ENCODE peak calls at places on chromosome 21, in six cellular contexts. I is AG04450, E is mammary epithelial cell, X is heart right ventricle, F is transverse colon, R is left ventricle myocardium inferior. Y is an unnamed sample.

GRCh38 chr21:37220433-37220980 is 46.6 kb downstream of the VPS26C start:
- DNase-seq in I (no peak), E (peak; percentile 11), X (no peak), F (peak; percentile 23), R (no peak), Y (no peak)

GRCh38 chr21:38953516-38953915 is 147.8 kb downstream of the ETS2 start:
- DNase-seq in I (no peak), E (no peak), X (no peak), F (no peak), R (no peak), Y (no peak)

GRCh38 chr21:21159253-21159899 is 161.2 kb downstream of the NCAM2 start:
- DNase-seq in I (no peak), E (no peak), X (no peak), F (no peak), R (no peak), Y (peak; percentile 32)

GRCh38 chr21:41610042-41610839 is 102.3 kb upstream of the TMPRSS2 start:
- DNase-seq in I (no peak), E (peak; percentile 32), X (peak; percentile 40), F (peak; percentile 74), R (peak; percentile 55), Y (no peak)

GRCh38 chr21:14064296-14064645 is 146.5 kb downstream of the LIPI start:
- DNase-seq in I (no peak), E (no peak), X (no peak), F (no peak), R (no peak), Y (no peak)

GRCh38 chr21:37368536-37369279 is 2.1 kb downstream of the DYRK1A start:
- DNase-seq in I (no peak), E (peak; percentile 88), X (no peak), F (no peak), R (no peak), Y (no peak)

GRCh38 chr21:15370576-15370975 is 305.8 kb upstream of the NRIP1 start:
- DNase-seq in I (no peak), E (no peak), X (no peak), F (no peak), R (no peak), Y (no peak)

GRCh38 chr21:42648606-42649005 is 4.8 kb upstream of the PDE9A start:
- DNase-seq in I (no peak), E (no peak), X (no peak), F (no peak), R (no peak), Y (no peak)

GRCh38 chr21:35648512-35648911 is 411.8 kb downstream of the SETD4 start:
- DNase-seq in I (no peak), E (no peak), X (no peak), F (no peak), R (no peak), Y (peak; percentile 76)

GRCh38 chr21:41597227-41597626 is 89.3 kb upstream of the TMPRSS2 start:
- DNase-seq in I (no peak), E (no peak), X (no peak), F (no peak), R (no peak), Y (no peak)

GRCh38 chr21:41816583-41817165 is 49.8 kb upstream of the RIPK4 start:
- DNase-seq in I (no peak), E (peak; percentile 38), X (peak; percentile 48), F (peak; percentile 75), R (peak; percentile 55), Y (no peak)

GRCh38 chr21:35084869-35085268 is 35.8 kb upstream of the RUNX1 start:
- DNase-seq in I (peak; percentile 81), E (peak; percentile 76), X (no peak), F (no peak), R (no peak), Y (no peak)

GRCh38 chr21:31293986-31294385 is 50.1 kb downstream of the TIAM1 start:
- DNase-seq in I (peak; percentile 69), E (peak; percentile 74), X (no peak), F (no peak), R (no peak), Y (no peak)

GRCh38 chr21:33033094-33033951 is 7.6 kb downstream of the OLIG2 start:
- DNase-seq in I (no peak), E (no peak), X (no peak), F (no peak), R (no peak), Y (no peak)

GRCh38 chr21:38165466-38166213 is 91.2 kb upstream of the KCNJ15 start:
- DNase-seq in I (peak; percentile 16), E (no peak), X (no peak), F (no peak), R (no peak), Y (no peak)

GRCh38 chr21:38280446-38280845 is 23.7 kb downstream of the KCNJ15 start:
- DNase-seq in I (no peak), E (no peak), X (no peak), F (no peak), R (no peak), Y (no peak)

DNA sequence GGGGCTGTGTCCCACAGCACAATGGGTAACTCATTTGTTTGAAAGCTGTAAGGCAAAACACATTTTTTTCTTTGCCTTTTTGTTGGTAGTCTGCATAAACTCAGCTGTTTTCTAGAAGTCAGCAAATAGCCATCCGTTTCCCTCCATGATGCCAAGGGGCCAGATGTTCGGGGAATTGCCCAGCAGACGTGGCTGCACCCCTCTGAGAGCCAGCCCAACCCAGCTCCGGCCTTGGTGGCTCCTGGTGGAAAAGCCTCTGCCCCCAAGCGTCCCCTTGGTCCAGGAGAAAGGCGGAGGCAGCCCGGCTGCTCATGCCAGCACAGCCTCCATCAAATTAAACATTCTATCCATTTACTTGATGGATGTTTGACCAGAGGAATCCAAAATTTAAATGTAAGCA is 58.3 kb upstream of the ADARB1 start:
- DNase-seq in I (no peak), E (no peak), X (no peak), F (no peak), R (peak; percentile 13), Y (no peak)
- TF ChIP-seq CTCF in I (no peak), E (no peak), X (no peak), F (no peak), R (no peak), Y (no peak)

GRCh38 chr21:29658177-29658933 is 281.4 kb downstream of the GRIK1 start:
- DNase-seq in I (no peak), E (no peak), X (no peak), F (no peak), R (no peak), Y (no peak)

GRCh38 chr21:29657228-29657989 is 282.4 kb downstream of the GRIK1 start:
- DNase-seq in I (no peak), E (no peak), X (no peak), F (no peak), R (no peak), Y (no peak)

GRCh38 chr21:29655577-29655976 is 284.2 kb downstream of the GRIK1 start:
- DNase-seq in I (no peak), E (no peak), X (no peak), F (no peak), R (no peak), Y (no peak)

GRCh38 chr21:29654855-29655254 is 284.9 kb downstream of the GRIK1 start:
- DNase-seq in I (no peak), E (no peak), X (no peak), F (no peak), R (no peak), Y (no peak)

DNA sequence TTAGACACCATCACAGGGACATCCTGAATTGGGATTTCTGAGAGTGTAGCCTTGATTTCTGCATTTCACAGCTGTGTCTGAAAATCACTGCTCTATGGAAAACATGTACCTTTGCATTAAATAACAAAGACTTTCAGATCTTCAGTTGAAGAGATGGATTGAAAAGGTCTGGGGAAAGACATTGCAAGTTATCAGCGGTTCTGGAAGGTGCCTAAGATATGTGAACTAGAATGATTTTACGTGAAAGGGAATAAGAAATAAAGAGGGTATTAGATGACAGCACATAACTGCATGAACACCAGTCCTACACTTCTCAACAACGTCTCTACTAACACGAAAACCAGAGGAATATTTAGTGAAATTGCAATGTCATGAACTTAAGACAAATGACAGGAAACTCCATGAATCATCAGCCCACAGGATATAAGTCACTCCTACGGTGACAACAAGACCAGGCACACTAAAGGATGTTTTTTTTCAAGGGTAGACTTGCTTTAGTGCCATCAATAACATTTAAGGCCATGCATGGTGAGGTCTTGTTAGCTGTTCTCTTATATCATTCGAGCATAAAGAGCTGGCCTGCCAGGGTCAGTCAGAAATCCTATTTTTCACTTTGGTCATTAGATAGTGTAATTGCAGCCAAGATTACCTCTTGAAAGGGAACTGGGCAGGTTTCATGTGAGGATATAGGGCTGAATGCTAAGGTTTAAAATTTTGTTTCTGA is 283.1 kb downstream of the GRIK1 start:
- DNase-seq in I (no peak), E (peak; percentile 64), X (no peak), F (no peak), R (no peak), Y (no peak)
- H3K4me3 ChIP-seq in I (no peak overlapping the region), E (no peak overlapping the region), X (no peak overlapping the region), F (no peak overlapping the region), R (no peak overlapping the region), Y (no peak overlapping the region)

DNA sequence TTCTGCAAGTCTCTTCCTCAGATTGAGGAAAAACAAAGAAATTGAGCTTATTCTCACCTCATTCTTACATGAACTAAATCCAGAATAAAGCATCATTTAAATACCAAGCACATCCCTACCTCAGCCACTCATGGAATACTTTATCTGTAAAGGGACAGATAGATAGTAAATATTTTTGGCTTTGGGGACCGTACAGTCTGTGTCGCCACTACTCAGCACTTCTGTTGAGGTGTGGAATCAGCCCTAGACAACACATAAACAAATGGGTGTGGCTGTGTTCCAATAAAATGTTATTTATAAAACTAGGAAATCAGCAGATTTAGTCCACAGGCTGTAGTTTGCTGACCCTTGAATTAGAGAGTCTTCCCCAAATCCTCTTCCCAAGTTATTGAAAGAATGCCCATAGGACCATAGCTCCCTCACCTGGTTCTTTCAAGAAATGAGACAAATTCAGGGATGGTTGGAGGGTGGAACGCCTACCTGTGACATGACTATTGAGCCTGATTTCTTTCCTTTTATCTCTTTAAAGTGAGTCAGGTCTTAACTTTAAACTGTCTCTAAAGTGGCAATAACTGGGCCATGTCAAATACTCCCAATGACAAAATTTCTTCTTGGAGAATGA is 878.5 kb downstream of the USP25 start:
- DNase-seq in I (no peak), E (peak; percentile 22), X (no peak), F (no peak), R (no peak), Y (no peak)
- TF ChIP-seq CTCF in I (peak; percentile 35), E (peak; percentile 71), X (no peak), F (no peak), R (peak; percentile 42), Y (peak; percentile 21)

GRCh38 chr21:26170471-26171309 is at the start of gene APP:
- DNase-seq in I (peak; percentile 43), E (peak; percentile 77), X (peak; percentile 89), F (peak; percentile 89), R (peak; percentile 89), Y (no peak)

GRCh38 chr21:26165331-26165730 is 5.2 kb downstream of the APP start:
- DNase-seq in I (no peak), E (peak; percentile 55), X (no peak), F (no peak), R (no peak), Y (no peak)

GRCh38 chr21:26169061-26169610 is 1.4 kb downstream of the APP start:
- DNase-seq in I (no peak), E (peak; percentile 60), X (peak; percentile 41), F (peak; percentile 49), R (peak; percentile 26), Y (no peak)

GRCh38 chr21:26169611-26170470 is 729 bp downstream of the APP start:
- DNase-seq in I (no peak), E (peak; percentile 61), X (peak; percentile 59), F (peak; percentile 64), R (peak; percentile 69), Y (no peak)

DNA sequence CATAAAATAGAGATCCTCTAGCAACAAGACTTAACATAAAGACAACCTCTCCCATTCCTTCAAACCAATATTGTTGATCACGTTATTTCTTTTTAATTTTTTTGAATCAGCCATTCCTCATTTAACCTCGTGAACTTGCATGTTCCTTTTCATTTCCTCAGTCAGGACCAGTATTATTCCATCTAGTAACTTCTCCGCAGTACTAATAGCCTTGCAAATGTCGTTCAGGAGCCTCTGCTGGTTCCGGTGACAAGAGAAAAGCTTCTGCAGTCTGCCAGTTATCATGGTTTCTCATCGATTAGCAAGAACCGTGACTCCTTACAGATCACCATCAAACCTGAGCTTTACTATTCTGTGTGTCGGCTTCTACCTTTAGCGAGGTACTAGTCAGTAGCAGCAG is 3.0 kb downstream of the APP start:
- DNase-seq in I (no peak), E (no peak), X (no peak), F (no peak), R (no peak), Y (no peak)
- H3K4me3 ChIP-seq in I (peak overlapping the region; percentile 1), E (peak overlapping the region; percentile 94), X (no peak overlapping the region), F (peak overlapping the region; percentile 87), R (peak overlapping the region; percentile 95), Y (peak overlapping the region; percentile 3)